ENCODE peak calls at places on chromosomes 5 and 9, in nine cellular contexts. One of them, this sample, is unnamed.
A peak's percentile ranks its signal among the peaks of the same experiment; 100 is the strongest.

GRCh38 chr5:25713259-25713658 is 1068.5 kb upstream of the CDH10 start:
- DNase-seq in psoas muscle: no peak
- DNase-seq in stomach: no peak
- DNase-seq in PC-3: peak; percentile 34
- DNase-seq in CD8-positive, alpha-beta T cell: no peak
- DNase-seq in Peyer's patch: no peak
- DNase-seq in fibroblast of lung: no peak
- DNase-seq in keratinocyte: no peak
- DNase-seq in left ventricle myocardium inferior: no peak
- DNase-seq in this sample: no peak

GRCh38 chr9:34961574-34962480 is 3.7 kb downstream of the PHF24 start:
- DNase-seq in stomach: no peak
- DNase-seq in fibroblast of lung: peak; percentile 67
- DNase-seq in left ventricle myocardium inferior: no peak
- DNase-seq in PC-3: peak; percentile 41
- DNase-seq in psoas muscle: no peak
- DNase-seq in Peyer's patch: no peak
- DNase-seq in CD8-positive, alpha-beta T cell: no peak
- DNase-seq in keratinocyte: no peak
- DNase-seq in this sample: no peak

GRCh38 chr5:144121577-144121976 is 48.9 kb downstream of the YIPF5 start:
- DNase-seq in psoas muscle: no peak
- DNase-seq in keratinocyte: no peak
- DNase-seq in fibroblast of lung: peak; percentile 73
- DNase-seq in left ventricle myocardium inferior: no peak
- DNase-seq in PC-3: no peak
- DNase-seq in Peyer's patch: no peak
- DNase-seq in CD8-positive, alpha-beta T cell: no peak
- DNase-seq in stomach: no peak
- DNase-seq in this sample: no peak

GRCh38 chr9:114367823-114368609 is 19.8 kb downstream of the AKNA start:
- DNase-seq in PC-3: no peak
- DNase-seq in fibroblast of lung: no peak
- DNase-seq in psoas muscle: no peak
- DNase-seq in left ventricle myocardium inferior: no peak
- DNase-seq in Peyer's patch: no peak
- DNase-seq in CD8-positive, alpha-beta T cell: no peak
- DNase-seq in keratinocyte: no peak
- DNase-seq in stomach: no peak
- DNase-seq in this sample: no peak

GRCh38 chr9:92247296-92247695 is 46.2 kb downstream of the IARS1 start:
- DNase-seq in PC-3: no peak
- DNase-seq in left ventricle myocardium inferior: no peak
- DNase-seq in psoas muscle: no peak
- DNase-seq in keratinocyte: no peak
- DNase-seq in Peyer's patch: no peak
- DNase-seq in stomach: no peak
- DNase-seq in fibroblast of lung: peak; percentile 1
- DNase-seq in CD8-positive, alpha-beta T cell: no peak
- DNase-seq in this sample: no peak

GRCh38 chr5:33297760-33298216 is 143.0 kb upstream of the TARS1 start:
- DNase-seq in fibroblast of lung: no peak
- DNase-seq in psoas muscle: no peak
- DNase-seq in Peyer's patch: no peak
- DNase-seq in left ventricle myocardium inferior: no peak
- DNase-seq in keratinocyte: no peak
- DNase-seq in stomach: no peak
- DNase-seq in CD8-positive, alpha-beta T cell: no peak
- DNase-seq in PC-3: no peak
- DNase-seq in this sample: no peak

GRCh38 chr5:34656001-34656699 is at the start of gene RAI14:
- DNase-seq in fibroblast of lung: peak; percentile 87
- DNase-seq in stomach: peak; percentile 83
- DNase-seq in Peyer's patch: peak; percentile 75
- DNase-seq in keratinocyte: no peak
- DNase-seq in PC-3: peak; percentile 86
- DNase-seq in left ventricle myocardium inferior: peak; percentile 79
- DNase-seq in psoas muscle: peak; percentile 81
- DNase-seq in CD8-positive, alpha-beta T cell: no peak
- DNase-seq in this sample: peak; percentile 33

GRCh38 chr9:18238254-18238653 is 235.7 kb upstream of the ADAMTSL1 start:
- DNase-seq in psoas muscle: no peak
- DNase-seq in CD8-positive, alpha-beta T cell: no peak
- DNase-seq in keratinocyte: peak; percentile 25
- DNase-seq in left ventricle myocardium inferior: no peak
- DNase-seq in stomach: no peak
- DNase-seq in fibroblast of lung: peak; percentile 76
- DNase-seq in Peyer's patch: no peak
- DNase-seq in PC-3: peak; percentile 86
- DNase-seq in this sample: no peak

GRCh38 chr9:34985311-34985899 is 4.1 kb upstream of the DNAJB5 start:
- DNase-seq in psoas muscle: peak; percentile 39
- DNase-seq in Peyer's patch: peak; percentile 85
- DNase-seq in keratinocyte: no peak
- DNase-seq in PC-3: peak; percentile 65
- DNase-seq in CD8-positive, alpha-beta T cell: peak; percentile 65
- DNase-seq in stomach: peak; percentile 62
- DNase-seq in fibroblast of lung: peak; percentile 44
- DNase-seq in left ventricle myocardium inferior: peak; percentile 43
- DNase-seq in this sample: no peak

GRCh38 chr9:136991993-136992818 is at the start of gene PAXX:
- DNase-seq in keratinocyte: peak; percentile 54
- DNase-seq in CD8-positive, alpha-beta T cell: peak; percentile 93
- DNase-seq in PC-3: peak; percentile 82
- DNase-seq in psoas muscle: peak; percentile 92
- DNase-seq in fibroblast of lung: peak; percentile 83
- DNase-seq in stomach: peak; percentile 94
- DNase-seq in left ventricle myocardium inferior: peak; percentile 94
- DNase-seq in Peyer's patch: peak; percentile 97
- DNase-seq in this sample: peak; percentile 19

GRCh38 chr9:126451316-126451885 is 124.8 kb downstream of the MVB12B start:
- DNase-seq in CD8-positive, alpha-beta T cell: no peak
- DNase-seq in left ventricle myocardium inferior: no peak
- DNase-seq in Peyer's patch: no peak
- DNase-seq in psoas muscle: no peak
- DNase-seq in stomach: no peak
- DNase-seq in keratinocyte: no peak
- DNase-seq in PC-3: no peak
- DNase-seq in fibroblast of lung: no peak
- DNase-seq in this sample: no peak

GRCh38 chr5:172713113-172713808 is 57.7 kb downstream of the DUSP1 start:
- DNase-seq in stomach: peak; percentile 62
- DNase-seq in PC-3: peak; percentile 48
- DNase-seq in Peyer's patch: peak; percentile 81
- DNase-seq in keratinocyte: no peak
- DNase-seq in left ventricle myocardium inferior: peak; percentile 64
- DNase-seq in psoas muscle: peak; percentile 67
- DNase-seq in fibroblast of lung: no peak
- DNase-seq in CD8-positive, alpha-beta T cell: peak; percentile 81
- DNase-seq in this sample: no peak

GRCh38 chr9:120882935-120883607 is 6.1 kb upstream of the PHF19 start:
- DNase-seq in PC-3: no peak
- DNase-seq in Peyer's patch: no peak
- DNase-seq in keratinocyte: no peak
- DNase-seq in stomach: no peak
- DNase-seq in left ventricle myocardium inferior: no peak
- DNase-seq in CD8-positive, alpha-beta T cell: no peak
- DNase-seq in fibroblast of lung: no peak
- DNase-seq in psoas muscle: no peak
- DNase-seq in this sample: no peak

GRCh38 chr9:81559741-81560140 is 129.6 kb downstream of the TLE1 start:
- DNase-seq in psoas muscle: no peak
- DNase-seq in Peyer's patch: no peak
- DNase-seq in keratinocyte: peak; percentile 45
- DNase-seq in fibroblast of lung: peak; percentile 98
- DNase-seq in left ventricle myocardium inferior: no peak
- DNase-seq in stomach: no peak
- DNase-seq in PC-3: peak; percentile 81
- DNase-seq in CD8-positive, alpha-beta T cell: no peak
- DNase-seq in this sample: peak; percentile 66

GRCh38 chr5:145478651-145479050 is 356.5 kb downstream of the PRELID2 start:
- DNase-seq in Peyer's patch: no peak
- DNase-seq in left ventricle myocardium inferior: no peak
- DNase-seq in psoas muscle: no peak
- DNase-seq in stomach: no peak
- DNase-seq in keratinocyte: no peak
- DNase-seq in fibroblast of lung: no peak
- DNase-seq in PC-3: peak; percentile 41
- DNase-seq in CD8-positive, alpha-beta T cell: no peak
- DNase-seq in this sample: no peak

DNA sequence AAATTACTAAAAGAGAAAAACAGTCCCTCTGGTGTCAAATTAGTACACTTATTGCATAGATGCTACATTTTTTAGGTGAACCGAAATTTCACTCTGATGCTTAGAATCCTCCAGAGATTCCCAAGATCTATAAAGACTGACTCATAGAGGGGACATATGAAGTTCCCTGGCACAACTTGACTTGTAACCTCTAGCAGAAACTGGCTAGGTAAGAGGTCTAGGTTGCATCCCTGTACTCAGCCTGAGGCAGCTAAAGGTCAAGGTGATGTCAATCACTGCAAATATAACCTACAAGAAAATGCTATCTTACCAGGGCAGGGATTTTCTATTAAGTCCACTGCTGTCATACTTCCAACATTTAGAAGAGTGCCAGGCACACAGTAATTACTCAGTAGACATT is 24.2 kb downstream of the HOMER1 start:
- DNase-seq in left ventricle myocardium inferior: no peak
- DNase-seq in keratinocyte: no peak
- DNase-seq in psoas muscle: no peak
- DNase-seq in fibroblast of lung: no peak
- DNase-seq in PC-3: no peak
- DNase-seq in CD8-positive, alpha-beta T cell: no peak
- DNase-seq in stomach: no peak
- DNase-seq in Peyer's patch: no peak
- DNase-seq in this sample: no peak
- TF ChIP-seq CTCF in left ventricle myocardium inferior: no peak
- TF ChIP-seq CTCF in keratinocyte: no peak
- TF ChIP-seq CTCF in psoas muscle: no peak
- TF ChIP-seq CTCF in fibroblast of lung: no peak
- TF ChIP-seq CTCF in PC-3: no peak
- TF ChIP-seq CTCF in CD8-positive, alpha-beta T cell: no peak
- TF ChIP-seq CTCF in stomach: no peak
- TF ChIP-seq CTCF in Peyer's patch: no peak
- TF ChIP-seq CTCF in this sample: no peak

DNA sequence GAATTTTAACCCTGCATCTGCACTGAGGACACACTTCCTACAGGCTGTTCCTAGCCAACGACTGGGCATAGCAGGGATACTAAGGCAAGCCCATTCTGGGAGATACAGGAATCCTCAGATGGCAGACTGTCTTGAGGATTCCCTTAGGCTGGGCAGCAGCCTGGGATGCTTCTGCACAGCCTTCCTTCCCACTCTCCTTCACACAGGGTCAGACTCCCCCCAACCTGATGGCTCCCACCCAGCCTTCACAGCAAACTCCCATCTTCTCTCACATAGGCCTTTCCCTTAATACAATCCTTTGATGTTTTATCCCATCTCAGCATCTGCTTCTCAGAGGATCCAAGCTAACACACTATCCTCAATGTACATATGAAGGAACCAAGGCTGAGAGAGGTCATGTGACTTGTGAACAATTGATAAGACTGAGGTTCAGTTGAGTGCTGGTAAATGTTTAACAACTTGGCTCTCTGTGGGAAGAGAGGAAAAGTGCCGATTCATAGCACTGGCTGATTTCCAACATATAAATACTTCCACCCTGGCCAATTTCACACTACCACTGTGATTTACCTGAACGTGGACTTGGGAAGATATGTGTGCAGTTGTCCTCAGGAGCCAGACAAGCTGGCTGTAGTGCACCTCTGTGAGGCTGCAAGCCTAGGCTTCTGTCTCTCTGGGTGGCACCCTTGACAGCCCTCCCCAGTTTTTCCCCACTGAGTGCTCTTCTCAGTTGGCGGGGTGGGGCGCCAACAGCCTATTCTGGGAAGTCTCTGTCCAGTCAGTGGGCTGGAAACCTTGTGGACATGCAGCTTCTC is 120.2 kb upstream of the TRIM32 start:
- DNase-seq in Peyer's patch: peak; percentile 49
- DNase-seq in CD8-positive, alpha-beta T cell: no peak
- DNase-seq in fibroblast of lung: peak; percentile 72
- DNase-seq in keratinocyte: no peak
- DNase-seq in stomach: peak; percentile 35
- DNase-seq in left ventricle myocardium inferior: no peak
- DNase-seq in PC-3: peak; percentile 57
- DNase-seq in psoas muscle: no peak
- DNase-seq in this sample: no peak
- H3K4me3 ChIP-seq in Peyer's patch: no peak overlapping the region
- H3K4me3 ChIP-seq in CD8-positive, alpha-beta T cell: no peak overlapping the region
- H3K4me3 ChIP-seq in fibroblast of lung: no peak overlapping the region
- H3K4me3 ChIP-seq in keratinocyte: no peak overlapping the region
- H3K4me3 ChIP-seq in stomach: no peak overlapping the region
- H3K4me3 ChIP-seq in left ventricle myocardium inferior: no peak overlapping the region
- H3K4me3 ChIP-seq in PC-3: no peak overlapping the region
- H3K4me3 ChIP-seq in psoas muscle: no peak overlapping the region
- H3K4me3 ChIP-seq in this sample: no peak overlapping the region

GRCh38 chr9:36893911-36894310 is 140.2 kb downstream of the PAX5 start:
- DNase-seq in PC-3: no peak
- DNase-seq in CD8-positive, alpha-beta T cell: no peak
- DNase-seq in Peyer's patch: peak; percentile 41
- DNase-seq in stomach: no peak
- DNase-seq in fibroblast of lung: no peak
- DNase-seq in psoas muscle: no peak
- DNase-seq in keratinocyte: no peak
- DNase-seq in left ventricle myocardium inferior: no peak
- DNase-seq in this sample: no peak

GRCh38 chr9:36892279-36892678 is 141.8 kb downstream of the PAX5 start:
- DNase-seq in CD8-positive, alpha-beta T cell: no peak
- DNase-seq in Peyer's patch: peak; percentile 31
- DNase-seq in stomach: no peak
- DNase-seq in psoas muscle: no peak
- DNase-seq in fibroblast of lung: no peak
- DNase-seq in PC-3: peak; percentile 43
- DNase-seq in keratinocyte: no peak
- DNase-seq in left ventricle myocardium inferior: no peak
- DNase-seq in this sample: no peak

GRCh38 chr9:36893148-36893547 is 140.9 kb downstream of the PAX5 start:
- DNase-seq in fibroblast of lung: no peak
- DNase-seq in CD8-positive, alpha-beta T cell: no peak
- DNase-seq in PC-3: no peak
- DNase-seq in keratinocyte: no peak
- DNase-seq in Peyer's patch: peak; percentile 9
- DNase-seq in left ventricle myocardium inferior: no peak
- DNase-seq in psoas muscle: peak; percentile 31
- DNase-seq in stomach: no peak
- DNase-seq in this sample: no peak

GRCh38 chr9:36888551-36888950 is 145.5 kb downstream of the PAX5 start:
- DNase-seq in PC-3: no peak
- DNase-seq in psoas muscle: no peak
- DNase-seq in CD8-positive, alpha-beta T cell: no peak
- DNase-seq in stomach: no peak
- DNase-seq in Peyer's patch: no peak
- DNase-seq in keratinocyte: no peak
- DNase-seq in fibroblast of lung: no peak
- DNase-seq in left ventricle myocardium inferior: no peak
- DNase-seq in this sample: no peak

GRCh38 chr9:36891341-36891811 is 142.7 kb downstream of the PAX5 start:
- DNase-seq in keratinocyte: no peak
- DNase-seq in Peyer's patch: peak; percentile 25
- DNase-seq in stomach: no peak
- DNase-seq in CD8-positive, alpha-beta T cell: no peak
- DNase-seq in fibroblast of lung: no peak
- DNase-seq in psoas muscle: no peak
- DNase-seq in PC-3: no peak
- DNase-seq in left ventricle myocardium inferior: no peak
- DNase-seq in this sample: no peak
- H3K27me3 ChIP-seq in keratinocyte: peaks cover 17% of the 10 kb centered on the region
- H3K27me3 ChIP-seq in Peyer's patch: no peaks in the 10 kb centered on the region
- H3K27me3 ChIP-seq in stomach: peaks cover 30% of the 10 kb centered on the region
- H3K27me3 ChIP-seq in CD8-positive, alpha-beta T cell: no peaks in the 10 kb centered on the region
- H3K27me3 ChIP-seq in fibroblast of lung: peaks cover 13% of the 10 kb centered on the region
- H3K27me3 ChIP-seq in psoas muscle: no peaks in the 10 kb centered on the region
- H3K27me3 ChIP-seq in PC-3: no peaks in the 10 kb centered on the region
- H3K27me3 ChIP-seq in left ventricle myocardium inferior: peaks cover 95% of the 10 kb centered on the region
- H3K27me3 ChIP-seq in this sample: peaks cover 22% of the 10 kb centered on the region

GRCh38 chr5:95647331-95647659 is 718 bp downstream of the RFESD start:
- DNase-seq in Peyer's patch: no peak
- DNase-seq in psoas muscle: no peak
- DNase-seq in fibroblast of lung: no peak
- DNase-seq in PC-3: no peak
- DNase-seq in left ventricle myocardium inferior: no peak
- DNase-seq in CD8-positive, alpha-beta T cell: no peak
- DNase-seq in stomach: no peak
- DNase-seq in keratinocyte: no peak
- DNase-seq in this sample: no peak
- TF ChIP-seq CTCF in Peyer's patch: no peak
- TF ChIP-seq CTCF in psoas muscle: no peak
- TF ChIP-seq CTCF in fibroblast of lung: no peak
- TF ChIP-seq CTCF in PC-3: no peak
- TF ChIP-seq CTCF in left ventricle myocardium inferior: no peak
- TF ChIP-seq CTCF in CD8-positive, alpha-beta T cell: no peak
- TF ChIP-seq CTCF in stomach: no peak
- TF ChIP-seq CTCF in keratinocyte: no peak
- TF ChIP-seq CTCF in this sample: no peak

This sample was measured in BJ.